ENCODE peak calls at places on chromosome 18, in four cellular contexts. B is breast epithelium, D is spleen, V is tibial nerve. Y is an unnamed sample. For H3K4me1, the result is how much of the 10 kb centered on the place peaks cover.

GRCh38 chr18:67478249-67478648 is 38.3 kb downstream of the DSEL start:
- DNase-seq in B (no peak), D (no peak), V (no peak), Y (no peak)

GRCh38 chr18:34543940-34544339 is 166.2 kb upstream of the DTNA start:
- DNase-seq in D (no peak), B (no peak), V (no peak), Y (no peak)

GRCh38 chr18:51030537-51031258 is 685 bp downstream of the SMAD4 start:
- DNase-seq in B (peak), D (peak), V (peak), Y (peak)

GRCh38 chr18:62209046-62209445 is 22.0 kb downstream of the RELCH start:
- DNase-seq in B (no peak), D (no peak), V (no peak), Y (no peak)

GRCh38 chr18:10122116-10122515 is 208.3 kb downstream of the VAPA start:
- DNase-seq in D (no peak), B (no peak), V (no peak), Y (no peak)

GRCh38 chr18:49698596-49699025 is 114.7 kb downstream of the ACAA2 start:
- DNase-seq in B (no peak), D (no peak), V (no peak), Y (no peak)

GRCh38 chr18:36993068-36993467 is 164.1 kb downstream of the KIAA1328 start:
- DNase-seq in B (no peak), D (no peak), V (no peak), Y (no peak)

GRCh38 chr18:31942301-31942998 is 478 bp downstream of the TRAPPC8 start:
- DNase-seq in V (no peak), B (no peak), D (peak), Y (no peak)

GRCh38 chr18:37861981-37862380 is 296.4 kb upstream of the CELF4 start:
- DNase-seq in D (no peak), B (no peak), V (no peak), Y (no peak)

GRCh38 chr18:61474918-61475317 is 141.7 kb downstream of the CDH20 start:
- DNase-seq in V (no peak), D (no peak), B (no peak), Y (no peak)

GRCh38 chr18:47075098-47075883 is 39.9 kb upstream of the ELOA2 start:
- DNase-seq in B (no peak), V (no peak), D (no peak), Y (no peak)

GRCh38 chr18:36638224-36638623 is 190.6 kb downstream of the TPGS2 start:
- DNase-seq in V (no peak), D (no peak), B (no peak), Y (no peak)

DNA sequence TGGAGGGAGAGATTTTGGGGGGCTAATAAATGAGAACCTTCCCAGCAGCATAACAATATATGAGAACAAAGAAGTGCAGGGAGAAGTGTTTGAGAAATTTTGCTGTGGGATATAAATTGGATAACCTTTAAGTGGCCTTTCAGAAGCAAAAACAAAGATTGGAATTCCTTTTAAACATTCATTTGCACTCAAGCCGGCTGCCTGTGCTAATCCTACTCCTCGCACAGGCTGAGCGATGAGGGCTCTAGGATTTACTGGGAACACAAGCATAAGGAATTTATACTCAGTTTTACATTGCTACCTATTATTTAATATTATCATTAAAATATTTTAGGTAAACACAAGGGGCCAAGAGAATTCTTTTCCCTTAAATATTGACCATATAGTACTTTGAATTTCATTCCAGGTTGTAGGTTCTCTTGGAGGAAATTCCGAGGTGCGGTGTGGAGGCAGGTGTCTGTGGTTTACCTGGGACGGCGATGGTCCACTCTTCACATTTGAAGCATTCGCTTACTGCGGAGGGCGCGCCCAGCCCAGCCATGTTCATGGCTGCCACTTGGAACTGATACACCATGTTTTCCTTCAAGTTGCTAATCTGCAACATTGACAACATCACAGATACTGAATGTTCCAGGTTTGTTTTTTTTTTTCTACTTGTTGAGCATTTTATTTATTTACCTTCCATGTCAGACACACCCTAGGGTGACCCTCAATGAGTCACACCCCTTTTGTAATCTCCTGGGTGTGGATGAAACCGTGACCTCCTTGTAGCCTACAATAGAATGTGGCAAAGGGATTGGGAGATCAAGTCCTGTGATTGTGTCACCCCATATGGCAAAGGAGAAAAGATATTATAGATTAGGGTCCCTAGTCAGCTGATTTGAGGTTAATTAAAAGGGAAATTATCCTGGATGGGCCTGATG is 100.1 kb downstream of the MYOM1 start:
- DNase-seq in B (no peak), V (no peak), D (no peak), Y (no peak)
- H3K4me1 ChIP-seq in B (under half), V (under half), D (under half), Y (under half)

GRCh38 chr18:27135504-27136207 is 49.5 kb downstream of the CHST9 start:
- DNase-seq in D (no peak), V (no peak), B (no peak), Y (no peak)

GRCh38 chr18:27141876-27142275 is 43.2 kb downstream of the CHST9 start:
- DNase-seq in D (no peak), V (no peak), B (no peak), Y (no peak)

DNA sequence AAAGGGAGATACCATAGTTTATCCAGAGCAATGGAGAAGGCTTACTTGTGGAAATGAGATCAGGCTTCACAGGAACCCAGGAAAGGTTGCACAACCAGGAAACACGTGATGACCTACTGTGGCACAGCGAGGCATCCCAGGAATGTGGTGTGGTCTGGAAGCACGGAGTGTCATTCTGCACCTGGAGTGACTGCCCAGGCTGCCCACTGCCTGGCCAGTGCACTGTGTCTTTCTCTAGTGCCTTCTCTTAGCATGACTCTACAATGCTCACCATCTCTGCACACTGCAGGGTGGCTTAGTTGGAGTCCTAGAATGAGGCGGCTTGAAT is 48.9 kb downstream of the CHST9 start:
- DNase-seq in B (no peak), V (no peak), D (no peak), Y (no peak)
- TF ChIP-seq POLR2A in B (no peak), V (no peak), D (no peak), Y (no peak)

DNA sequence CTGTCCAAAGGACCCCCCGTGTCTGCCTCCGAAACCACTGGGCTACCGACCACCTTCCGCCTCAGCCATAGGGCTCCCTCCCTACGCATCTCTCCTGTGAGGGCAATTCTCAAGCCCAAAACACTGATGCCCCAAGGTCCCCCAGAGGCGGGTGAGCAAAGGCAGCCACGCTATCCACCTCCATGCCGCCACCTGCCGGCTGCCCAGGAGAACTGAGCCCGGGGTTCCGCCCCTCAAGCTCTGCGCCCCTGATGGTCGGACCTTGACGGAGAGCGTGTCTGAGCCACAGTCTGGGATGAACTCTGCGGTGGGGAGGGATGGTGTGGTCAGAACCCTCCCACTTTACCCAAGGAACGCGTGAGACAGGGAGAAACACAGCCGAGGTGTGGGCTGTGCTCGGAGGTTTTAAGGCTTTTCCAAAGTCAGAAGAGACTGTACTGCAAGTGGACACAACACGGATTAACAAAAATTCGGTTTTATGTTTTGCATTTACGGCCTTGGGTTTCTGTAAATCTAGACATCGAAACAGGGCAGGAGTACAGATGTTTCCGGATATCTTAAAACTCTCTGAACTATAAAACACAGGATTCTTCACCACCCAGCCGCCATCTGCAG is 114.1 kb downstream of the ZNF516 start:
- DNase-seq in D (peak), V (no peak), B (peak), Y (no peak)
- TF ChIP-seq CTCF in D (no peak), V (no peak), B (no peak), Y (peak)

DNA sequence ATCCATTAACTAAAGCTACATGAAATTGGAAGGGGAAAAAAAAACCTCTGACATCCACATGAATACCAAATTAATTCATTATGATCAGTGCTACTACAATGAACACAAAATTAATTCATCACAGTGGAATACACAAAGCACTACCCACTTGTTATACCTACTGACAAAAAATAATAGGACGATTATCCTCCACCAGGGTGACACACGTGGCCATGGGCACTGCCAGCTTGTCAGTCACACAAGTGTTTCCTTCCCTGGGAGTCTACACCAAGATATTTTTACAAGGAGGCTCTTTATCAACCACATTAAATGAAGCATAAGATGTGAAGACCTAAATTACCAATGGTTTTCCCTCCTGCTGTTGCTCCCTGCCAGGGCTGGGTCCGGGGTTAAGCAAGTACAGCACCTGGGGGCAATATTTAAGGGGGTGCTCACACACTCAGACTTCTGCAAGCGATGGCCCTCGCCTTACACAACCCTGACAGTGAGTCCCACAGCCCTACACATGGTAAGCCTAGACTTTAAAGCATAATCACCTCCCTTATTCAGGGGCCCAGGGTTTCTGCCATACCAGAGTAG is 90.1 kb downstream of the TCF4 start:
- DNase-seq in V (no peak), D (no peak), B (no peak), Y (no peak)
- H3K4me1 ChIP-seq in V (under half), D (under half), B (under half), Y (under half)

DNA sequence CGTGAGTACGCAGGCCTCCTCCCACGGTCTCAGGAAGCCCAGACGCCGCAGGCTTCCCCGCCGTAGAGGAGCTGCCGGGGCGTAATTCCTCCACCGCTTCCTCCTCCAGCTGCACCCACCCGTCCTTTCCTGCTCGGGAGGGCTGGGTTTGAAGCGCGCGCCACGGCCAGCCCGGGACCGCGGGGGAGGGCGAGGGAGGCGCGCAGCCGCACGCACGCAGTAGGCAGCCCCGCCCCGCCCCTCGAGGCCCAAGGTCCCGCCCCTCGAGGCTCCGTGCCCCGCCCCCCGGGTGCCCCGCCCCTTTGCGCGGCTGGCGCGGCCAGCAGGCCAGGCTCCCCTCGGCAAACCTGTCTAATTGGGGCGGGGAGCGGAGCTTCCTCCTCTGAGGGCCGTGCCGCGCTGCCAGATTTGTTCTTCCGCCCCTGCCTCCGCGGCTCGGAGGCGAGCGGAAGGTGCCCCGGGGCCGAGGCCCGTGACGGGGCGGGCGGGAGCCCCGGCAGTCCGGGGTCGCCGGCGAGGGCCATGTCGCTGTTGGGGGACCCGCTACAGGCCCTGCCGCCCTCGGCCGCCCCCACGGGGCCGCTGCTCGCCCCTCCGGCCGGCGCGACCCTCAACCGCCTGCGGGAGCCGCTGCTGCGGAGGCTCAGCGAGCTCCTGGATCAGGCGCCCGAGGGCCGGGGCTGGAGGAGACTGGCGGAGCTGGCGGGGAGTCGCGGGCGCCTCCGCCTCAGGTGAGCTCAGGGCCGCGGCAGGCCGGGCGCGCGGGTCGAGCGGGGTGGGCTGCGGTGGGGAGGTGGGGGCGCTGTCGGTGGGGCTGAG is at the start of gene MALT1:
- DNase-seq in D (peak), B (peak), V (peak), Y (peak)
- TF ChIP-seq POLR2A in D (peak), B (peak), V (peak), Y (peak)

DNA sequence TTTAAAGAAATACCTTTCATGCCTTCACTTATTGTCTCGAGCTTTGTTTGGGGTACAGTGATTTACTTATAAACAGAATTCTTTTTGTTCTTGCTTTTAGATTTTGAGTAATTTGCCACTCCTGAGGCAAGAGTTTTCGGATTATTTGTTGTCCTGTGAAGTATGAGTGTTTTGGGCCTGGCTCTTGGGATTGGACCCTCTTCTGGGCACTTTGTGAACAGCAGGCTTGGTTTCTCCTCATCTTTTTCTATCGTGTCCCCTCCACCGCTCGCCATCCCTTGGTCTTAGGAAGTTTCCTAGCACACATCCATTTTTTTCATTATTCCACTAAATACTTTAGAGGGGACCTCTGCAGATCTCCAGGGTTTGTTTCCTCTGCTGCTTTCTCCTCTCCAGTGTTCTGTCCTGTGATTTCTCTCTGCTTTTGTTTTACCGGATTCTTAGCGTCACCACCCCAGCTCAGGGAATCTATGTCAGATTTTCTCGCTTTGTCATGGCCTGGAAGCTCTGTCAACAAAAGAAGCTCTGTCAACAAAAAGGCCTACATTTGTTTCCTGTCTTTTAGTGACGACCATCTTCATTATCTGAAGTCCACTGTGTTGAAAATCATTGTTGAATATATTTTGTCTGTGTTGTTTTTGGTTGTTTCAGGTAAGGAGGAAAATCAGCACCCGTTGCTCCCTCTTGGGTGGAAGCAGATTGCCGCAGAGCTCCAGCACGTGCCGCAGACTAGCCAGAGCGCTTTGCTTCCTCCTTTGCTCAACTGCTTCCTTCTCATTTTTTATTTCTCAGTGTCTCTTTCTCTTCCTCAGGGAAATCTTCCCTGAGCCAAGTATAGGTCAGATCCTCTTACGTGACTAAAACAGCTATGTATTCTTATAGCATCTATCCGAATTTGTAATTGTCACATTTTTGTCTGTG is 27.8 kb downstream of the ANKRD62 start:
- DNase-seq in V (no peak), B (no peak), D (no peak), Y (no peak)
- TF ChIP-seq CTCF in V (no peak), B (no peak), D (no peak), Y (no peak)

GRCh38 chr18:13222371-13223281 is 4.1 kb downstream of the LDLRAD4 start:
- DNase-seq in B (no peak), D (no peak), V (no peak), Y (no peak)

GRCh38 chr18:13221821-13222220 is 3.3 kb downstream of the LDLRAD4 start:
- DNase-seq in D (no peak), V (no peak), B (no peak), Y (no peak)

GRCh38 chr18:13220326-13220991 is 1.9 kb downstream of the LDLRAD4 start:
- DNase-seq in V (no peak), D (no peak), B (no peak), Y (no peak)

GRCh38 chr18:13225261-13225660 is 6.7 kb downstream of the LDLRAD4 start:
- DNase-seq in V (no peak), B (no peak), D (no peak), Y (no peak)

DNA sequence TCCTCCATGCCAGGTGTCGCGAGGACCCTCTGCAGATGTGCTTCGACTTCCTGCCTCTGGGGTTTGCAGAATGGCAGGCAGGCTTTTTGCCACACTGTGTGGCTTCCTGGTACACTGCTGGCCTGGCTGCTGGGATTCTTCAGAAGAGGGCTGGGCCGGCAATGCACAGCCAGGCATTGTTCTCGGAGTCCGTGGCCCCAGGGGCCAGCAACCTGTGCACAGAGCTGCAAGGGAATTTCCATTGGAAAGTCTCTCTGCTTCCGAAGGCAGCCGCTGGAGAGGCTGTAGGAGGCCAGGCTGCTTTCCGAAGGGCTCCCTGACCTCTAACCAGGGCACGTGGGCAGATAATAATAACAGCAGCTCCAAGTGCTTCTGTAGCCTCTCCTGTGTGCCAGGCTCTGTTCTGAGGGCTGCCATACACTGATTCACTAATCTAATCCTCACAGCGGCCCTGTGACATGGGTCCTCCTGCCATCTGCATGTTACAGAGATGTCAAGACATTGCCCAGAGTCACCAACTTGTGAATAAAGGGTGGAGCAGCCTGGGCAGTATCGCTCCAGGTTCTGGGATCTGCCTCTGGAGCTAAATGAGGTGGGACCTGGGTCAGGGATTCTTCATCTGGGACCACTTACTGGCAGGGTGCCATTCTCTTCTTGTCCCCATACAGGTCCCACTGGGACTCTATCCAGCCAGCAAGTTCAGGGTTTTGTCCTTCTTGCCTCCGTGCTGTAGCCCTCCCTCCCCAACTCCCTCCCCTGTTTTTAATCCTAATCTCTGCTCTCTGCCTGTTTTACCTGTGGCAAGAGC is 5.0 kb downstream of the LDLRAD4 start:
- DNase-seq in B (peak), V (no peak), D (no peak), Y (no peak)
- H3K4me1 ChIP-seq in B (under half), V (half or more), D (under half), Y (under half)

GRCh38 chr18:6414118-6414722 is 491 bp downstream of the L3MBTL4 start:
- DNase-seq in V (peak), B (peak), D (peak), Y (no peak)
- TF ChIP-seq POLR2A in V (no peak), B (no peak), D (no peak), Y (no peak)

DNA sequence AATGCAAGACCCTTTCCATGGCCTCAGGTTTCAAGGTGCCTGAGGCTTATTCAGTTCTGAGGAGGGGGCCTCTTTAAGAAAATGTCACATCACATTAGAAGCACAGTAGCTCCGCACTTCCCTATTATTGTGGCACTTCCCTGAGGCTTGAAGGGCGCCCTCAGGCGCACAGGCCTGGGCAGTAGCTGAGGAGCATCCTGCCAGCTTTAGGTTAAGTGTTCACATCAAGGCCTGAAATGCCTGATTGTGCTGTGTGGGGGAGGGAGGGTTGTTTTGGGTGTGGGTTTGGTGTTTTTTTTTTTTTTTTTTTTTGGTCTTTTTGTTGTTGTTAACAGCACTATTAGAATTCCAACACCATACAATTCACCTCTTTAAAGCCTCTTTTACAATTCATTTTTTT is 107.9 kb downstream of the CABLES1 start:
- DNase-seq in D (no peak), V (no peak), B (no peak), Y (no peak)
- TF ChIP-seq CTCF in D (no peak), V (no peak), B (no peak), Y (no peak)